ENCODE peak calls at places on chromosomes 7 and 10, in six cellular contexts. E is activated naive CD4-positive, alpha-beta T cell treated with anti-CD3 and anti-CD28 coated beads for 36 hours; H is T-helper 2 cell; C is cardiac fibroblast; Q is Kasumi-1; X is CD8-positive, alpha-beta T cell. W is an unnamed sample.

GRCh38 chr7:157972914-157973313 is 614.7 kb downstream of the PTPRN2 start:
- DNase-seq in X (no peak), Q (no peak), C (no peak), H (no peak), E (no peak), W (no peak)

GRCh38 chr7:100496509-100496908 is 12.8 kb downstream of the NYAP1 start:
- DNase-seq in H (no peak), C (no peak), X (no peak), E (no peak), Q (no peak), W (no peak)

GRCh38 chr10:131819241-131820072 is 81.4 kb upstream of the PPP2R2D start:
- DNase-seq in Q (no peak), H (no peak), X (peak), C (no peak), E (no peak), W (no peak)

GRCh38 chr10:86349940-86350630 is 16.5 kb downstream of the GRID1 start:
- DNase-seq in E (no peak), X (no peak), C (no peak), Q (no peak), H (no peak), W (no peak)

GRCh38 chr10:68871105-68871711 is 29.9 kb upstream of the DDX50 start:
- DNase-seq in H (no peak), X (no peak), E (no peak), C (peak), Q (no peak), W (no peak)

GRCh38 chr10:104054430-104054829 is 31.2 kb downstream of the COL17A1 start:
- DNase-seq in E (no peak), C (peak), H (no peak), Q (no peak), X (no peak), W (no peak)

GRCh38 chr10:28842321-28842720 is 165.0 kb downstream of the BAMBI start:
- DNase-seq in C (peak), E (no peak), Q (no peak), X (no peak), H (no peak), W (no peak)

GRCh38 chr7:124012864-124013263 is 20.0 kb downstream of the TMEM229A start:
- DNase-seq in C (no peak), H (no peak), Q (no peak), X (no peak), E (no peak), W (no peak)